ENCODE peak calls at places on chromosome 7, in six cellular contexts. L is IMR-90, J is H9, G is mesenchymal stem cell, O is neuronal stem cell, X is H1. U is an unnamed sample. For H3K27me3, the result is how much of the 10 kb centered on the place peaks cover.

GRCh38 chr7:20238754-20239324 is 21.7 kb upstream of the MACC1 start:
- DNase-seq in G (no peak), J (no peak), L (no peak), O (no peak), X (no peak), U (peak)

GRCh38 chr7:16636533-16637173 is 8.9 kb downstream of the ANKMY2 start:
- DNase-seq in J (no peak), G (peak), L (peak), O (no peak), X (no peak), U (no peak)

GRCh38 chr7:155230169-155230593 is 67.5 kb upstream of the INSIG1 start:
- DNase-seq in O (peak), G (peak), L (peak), J (peak), X (no peak), U (peak)

GRCh38 chr7:28990200-28990960 is 32.2 kb upstream of the TRIL start:
- DNase-seq in J (no peak), G (peak), L (no peak), O (no peak), X (no peak), U (peak)

GRCh38 chr7:113561446-113561845 is 357.4 kb downstream of the PPP1R3A start:
- DNase-seq in G (no peak), X (no peak), J (no peak), L (peak), O (no peak), U (peak)

GRCh38 chr7:22586101-22586805 is 86.3 kb upstream of the STEAP1B start:
- DNase-seq in G (peak), J (no peak), L (no peak), O (no peak), X (no peak), U (no peak)

GRCh38 chr7:139192014-139192706 is 38.9 kb upstream of the UBN2 start:
- DNase-seq in O (no peak), G (no peak), J (no peak), X (no peak), L (peak), U (no peak)

GRCh38 chr7:74097937-74098614 is 14.5 kb downstream of the LIMK1 start:
- DNase-seq in L (peak), J (no peak), X (no peak), O (no peak), G (peak), U (no peak)

GRCh38 chr7:137967143-137968018 is 34.5 kb downstream of the CREB3L2 start:
- DNase-seq in G (peak), O (no peak), X (no peak), L (peak), J (peak), U (peak)

GRCh38 chr7:91398341-91398740 is 134.1 kb downstream of the FZD1 start:
- DNase-seq in O (no peak), J (no peak), X (no peak), L (no peak), G (no peak), U (no peak)

GRCh38 chr7:127890726-127891125 is 140.5 kb downstream of the LRRC4 start:
- DNase-seq in X (no peak), J (no peak), G (no peak), L (no peak), O (no peak), U (no peak)

GRCh38 chr7:77697535-77697831 is 1.2 kb downstream of the RSBN1L start:
- DNase-seq in L (no peak), X (no peak), G (no peak), O (no peak), J (no peak), U (no peak)

GRCh38 chr7:77696057-77696642 is at the start of gene RSBN1L:
- DNase-seq in O (peak), J (peak), X (peak), L (peak), G (peak), U (peak)

GRCh38 chr7:77698042-77698625 is 1.9 kb downstream of the RSBN1L start:
- DNase-seq in G (no peak), O (no peak), X (no peak), J (no peak), L (no peak), U (no peak)

GRCh38 chr7:77699056-77699455 is 2.8 kb downstream of the RSBN1L start:
- DNase-seq in G (no peak), L (no peak), J (no peak), O (no peak), X (no peak), U (no peak)

DNA sequence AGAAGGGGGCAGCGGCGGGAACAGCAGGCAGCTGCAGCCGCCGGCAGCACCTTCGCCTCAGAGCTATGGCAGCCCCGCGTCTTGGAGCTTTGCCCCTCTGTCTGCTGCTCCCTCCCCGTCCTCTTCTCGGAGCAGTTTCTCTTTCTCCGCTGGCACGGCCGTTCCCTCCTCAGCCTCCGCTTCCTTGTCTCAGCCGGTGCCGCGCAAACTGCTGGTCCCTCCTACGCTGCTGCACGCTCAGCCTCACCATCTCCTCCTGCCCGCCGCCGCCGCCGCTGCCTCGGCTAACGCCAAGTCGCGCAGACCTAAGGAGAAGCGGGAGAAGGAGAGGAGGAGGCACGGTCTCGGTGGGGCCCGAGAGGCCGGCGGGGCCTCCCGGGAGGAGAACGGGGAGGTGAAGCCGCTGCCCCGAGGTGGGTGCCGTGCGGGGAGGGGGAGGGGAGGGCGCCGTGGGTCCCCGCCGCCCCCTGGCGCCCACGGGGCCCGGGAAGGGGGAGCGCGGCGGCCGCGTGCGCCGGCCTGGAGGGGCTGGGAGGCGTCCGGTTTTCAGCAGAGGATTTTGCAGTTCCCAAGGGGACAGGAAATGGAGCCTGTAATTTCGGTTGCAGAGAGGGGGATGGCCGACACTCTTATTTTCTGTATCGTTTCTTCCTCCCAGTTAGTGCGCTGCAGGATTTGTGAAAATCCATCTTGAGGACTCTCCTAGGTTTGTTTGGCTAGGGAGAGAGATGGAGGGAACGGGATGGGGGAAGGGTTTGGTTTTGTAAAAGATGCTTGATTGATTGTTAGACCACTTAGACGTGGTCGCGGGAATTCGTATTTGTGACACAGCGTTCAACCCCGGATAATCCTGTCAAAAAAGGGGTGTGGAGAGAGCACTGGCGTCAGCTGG is 630 bp downstream of the RSBN1L start:
- DNase-seq in O (peak), G (peak), X (no peak), J (peak), L (peak), U (peak)
- H3K23ac ChIP-seq in O (peak), G (peak), X (no peak), J (no peak), L (peak), U (no peak)

GRCh38 chr7:132578826-132579225 is 2.6 kb upstream of the PLXNA4 start:
- DNase-seq in X (no peak), G (no peak), L (no peak), J (no peak), O (no peak), U (no peak)
- H3K27me3 ChIP-seq in X (under half), G (half or more), L (under half), J (under half), O (under half), U (under half)

DNA sequence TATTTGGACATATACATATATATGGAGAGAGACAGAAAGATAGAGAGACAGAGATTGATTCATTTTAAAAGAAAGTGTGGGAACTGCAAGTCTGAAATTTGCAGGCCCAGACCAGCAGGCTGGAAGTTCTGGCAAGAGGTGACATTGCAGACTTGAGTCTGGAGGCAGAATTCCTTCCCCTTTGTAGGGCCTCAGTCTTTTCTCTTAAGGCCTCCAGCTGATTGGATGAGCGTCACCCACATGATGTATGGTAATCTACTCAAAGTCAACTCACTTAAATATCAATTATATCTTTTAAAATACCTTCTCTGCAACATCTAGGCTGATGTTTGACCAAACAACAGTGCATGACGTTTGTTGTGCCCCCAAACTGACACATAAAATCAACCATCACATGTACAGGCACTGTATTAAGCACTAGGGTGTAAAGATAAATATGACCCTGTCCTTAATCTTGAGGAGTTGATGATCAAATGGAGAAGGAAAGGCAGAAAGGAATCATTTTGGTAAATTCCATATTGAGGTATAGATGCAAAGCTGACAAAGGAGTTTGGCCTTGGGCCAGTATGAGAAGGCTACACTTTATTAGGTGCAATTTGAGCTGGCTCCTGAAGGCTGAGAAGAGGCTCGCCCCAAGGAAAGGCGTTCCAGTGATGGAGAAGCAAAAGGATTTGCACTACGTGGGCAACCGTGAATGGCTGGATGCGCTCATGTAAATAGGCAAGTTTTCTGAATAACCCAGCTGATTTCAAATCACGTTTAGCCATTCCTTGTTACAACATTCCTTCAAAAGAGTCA is 52.6 kb downstream of the BPGM start:
- DNase-seq in J (no peak), O (no peak), G (no peak), X (no peak), L (no peak), U (no peak)
- H3K14ac ChIP-seq in J (no peak), O (no peak), G (no peak), X (no peak), L (no peak), U (no peak)

GRCh38 chr7:44286182-44286617 is 39.2 kb downstream of the CAMK2B start:
- DNase-seq in J (peak), O (no peak), L (no peak), X (no peak), G (no peak), U (no peak)
- H3K23ac ChIP-seq in J (no peak), O (peak), L (no peak), X (no peak), G (no peak), U (no peak)

GRCh38 chr7:93392984-93393383 is 160.8 kb downstream of the VPS50 start:
- DNase-seq in O (no peak), X (no peak), G (no peak), J (no peak), L (no peak), U (no peak)

DNA sequence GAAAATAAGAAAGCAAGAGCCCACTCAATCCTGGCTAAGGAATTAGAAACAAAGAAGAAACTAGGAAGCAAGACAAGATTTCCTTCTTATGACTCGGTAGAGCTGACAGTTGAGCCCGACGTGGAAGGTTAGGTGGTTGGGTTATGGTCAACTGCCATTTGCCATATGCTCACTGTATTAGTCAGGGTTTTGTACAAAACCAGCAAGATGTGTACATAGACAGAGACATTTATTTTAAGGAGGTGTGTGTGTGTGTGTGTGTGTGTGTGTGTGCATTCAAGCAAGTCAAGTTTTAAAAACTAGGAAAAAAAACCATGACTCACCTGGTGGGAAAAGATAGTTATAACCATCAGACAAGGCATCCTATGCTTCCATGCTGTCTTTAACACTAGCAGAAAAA is 158.5 kb downstream of the VPS50 start:
- DNase-seq in G (no peak), O (no peak), X (no peak), L (no peak), J (no peak), U (no peak)
- H3K27me3 ChIP-seq in G (under half), O (under half), X (under half), L (under half), J (under half), U (under half)

DNA sequence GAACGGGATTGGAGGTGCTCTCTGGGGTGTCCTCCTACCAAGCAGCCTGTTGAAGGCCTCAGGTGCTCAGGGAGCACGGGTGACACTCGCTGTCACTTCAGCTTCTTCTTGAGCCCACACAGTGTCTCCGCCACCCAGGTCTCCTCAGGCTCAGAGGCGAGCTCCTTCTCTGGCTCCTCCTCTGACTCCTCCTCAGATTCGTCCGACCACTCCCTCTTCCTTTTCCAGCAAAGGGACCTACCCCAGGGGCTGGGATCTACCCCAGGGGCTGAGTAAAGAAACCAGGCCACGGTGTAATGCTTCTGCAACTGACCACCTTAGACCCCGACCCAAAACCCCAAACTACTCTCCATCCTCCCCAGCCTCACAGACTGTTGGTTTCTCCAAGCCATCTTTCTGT is 9.2 kb upstream of the RBAK start:
- DNase-seq in L (no peak), J (no peak), G (no peak), X (no peak), O (no peak), U (no peak)
- H3K14ac ChIP-seq in L (no peak), J (no peak), G (no peak), X (no peak), O (no peak), U (no peak)

DNA sequence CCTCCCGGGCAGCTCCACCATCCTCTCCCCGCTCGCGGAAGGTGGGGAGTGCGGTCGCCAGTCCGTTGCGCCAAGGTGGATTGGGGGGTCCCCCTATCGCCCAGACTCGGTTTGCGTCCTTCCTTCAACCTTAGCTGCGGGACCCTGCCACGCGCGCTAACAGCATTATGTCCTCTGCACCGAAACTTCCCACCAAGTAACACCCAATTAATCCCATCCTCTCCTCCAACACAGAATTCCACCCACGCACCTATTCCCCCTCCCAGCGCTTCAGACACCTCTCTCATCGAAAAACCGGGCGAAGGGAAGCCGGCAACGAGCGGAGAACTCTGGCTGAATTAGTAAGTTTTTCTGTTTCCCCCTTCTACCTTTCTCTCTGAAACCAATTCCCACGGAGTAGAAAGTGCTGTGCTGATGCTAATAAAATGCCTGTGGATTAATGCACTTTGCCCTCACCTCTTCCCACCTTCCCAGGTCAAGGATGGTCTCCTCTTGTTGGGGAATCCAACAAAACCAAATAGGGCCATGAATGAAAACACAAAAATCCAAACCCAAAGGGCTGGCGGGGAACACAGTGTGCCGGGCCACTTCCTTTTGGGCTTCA is 940 bp downstream of the HOXA3 start:
- DNase-seq in O (no peak), G (no peak), J (no peak), X (no peak), L (no peak), U (no peak)
- H3K23ac ChIP-seq in O (peak), G (no peak), J (no peak), X (no peak), L (peak), U (no peak)

DNA sequence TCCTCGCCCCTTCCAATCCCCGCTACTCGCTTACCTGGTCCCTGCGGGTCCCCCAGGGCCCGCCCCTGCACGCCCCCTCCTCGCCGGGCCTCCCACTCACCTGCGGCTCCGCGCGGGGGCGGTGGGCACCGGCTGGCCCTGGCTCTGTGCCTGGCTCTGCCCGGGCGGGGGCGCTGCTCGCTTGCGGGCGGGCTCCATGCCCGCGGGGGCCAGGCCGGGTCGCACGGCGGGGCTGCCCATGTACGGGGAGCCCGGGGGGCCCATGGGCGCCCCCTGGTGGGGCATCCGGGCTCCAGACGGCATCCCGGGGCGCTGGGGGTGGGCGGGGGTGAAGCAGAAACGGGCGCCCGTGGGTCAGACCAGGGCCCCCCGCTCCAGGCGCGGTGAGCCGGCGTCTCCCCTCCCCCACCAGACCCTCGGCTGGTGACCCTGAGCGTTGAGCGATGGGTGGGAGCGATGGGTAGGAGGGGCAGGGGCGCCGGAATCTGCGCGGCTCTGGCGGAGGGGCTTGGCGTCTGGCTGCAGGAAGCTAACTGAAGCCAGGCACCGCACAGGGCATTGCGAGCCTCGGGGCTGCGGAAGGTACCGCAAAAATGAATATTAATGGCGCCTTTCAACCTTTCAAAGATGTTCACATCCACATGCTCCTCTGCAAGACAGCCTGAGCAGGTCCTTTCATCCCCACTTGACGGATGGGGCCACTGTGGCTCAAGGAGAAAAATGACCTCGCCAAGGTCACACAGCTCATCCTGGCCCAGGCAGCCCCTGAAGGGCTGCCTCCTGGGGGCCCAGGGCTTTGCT is 2.9 kb downstream of the SMARCD3 start:
- DNase-seq in X (no peak), J (peak), O (peak), G (peak), L (no peak), U (no peak)
- H3K27me3 ChIP-seq in X (under half), J (under half), O (under half), G (under half), L (under half), U (under half)

GRCh38 chr7:104176332-104176731 is 31.5 kb downstream of the ORC5 start:
- DNase-seq in X (no peak), L (no peak), O (no peak), G (no peak), J (no peak), U (no peak)
- H3K14ac ChIP-seq in X (no peak), L (no peak), O (no peak), G (no peak), J (no peak), U (no peak)

GRCh38 chr7:1459512-1459892 is 232 bp upstream of the MICALL2 start:
- DNase-seq in G (peak), X (peak), O (peak), L (peak), J (peak), U (peak)

GRCh38 chr7:1457949-1458675 is 1.2 kb downstream of the MICALL2 start:
- DNase-seq in X (no peak), J (no peak), O (no peak), L (no peak), G (peak), U (no peak)

GRCh38 chr7:1457059-1457948 is 2.0 kb downstream of the MICALL2 start:
- DNase-seq in O (no peak), L (no peak), J (no peak), G (no peak), X (no peak), U (no peak)

GRCh38 chr7:1459930-1460756 is 873 bp upstream of the MICALL2 start:
- DNase-seq in J (peak), X (no peak), L (no peak), O (no peak), G (peak), U (no peak)

DNA sequence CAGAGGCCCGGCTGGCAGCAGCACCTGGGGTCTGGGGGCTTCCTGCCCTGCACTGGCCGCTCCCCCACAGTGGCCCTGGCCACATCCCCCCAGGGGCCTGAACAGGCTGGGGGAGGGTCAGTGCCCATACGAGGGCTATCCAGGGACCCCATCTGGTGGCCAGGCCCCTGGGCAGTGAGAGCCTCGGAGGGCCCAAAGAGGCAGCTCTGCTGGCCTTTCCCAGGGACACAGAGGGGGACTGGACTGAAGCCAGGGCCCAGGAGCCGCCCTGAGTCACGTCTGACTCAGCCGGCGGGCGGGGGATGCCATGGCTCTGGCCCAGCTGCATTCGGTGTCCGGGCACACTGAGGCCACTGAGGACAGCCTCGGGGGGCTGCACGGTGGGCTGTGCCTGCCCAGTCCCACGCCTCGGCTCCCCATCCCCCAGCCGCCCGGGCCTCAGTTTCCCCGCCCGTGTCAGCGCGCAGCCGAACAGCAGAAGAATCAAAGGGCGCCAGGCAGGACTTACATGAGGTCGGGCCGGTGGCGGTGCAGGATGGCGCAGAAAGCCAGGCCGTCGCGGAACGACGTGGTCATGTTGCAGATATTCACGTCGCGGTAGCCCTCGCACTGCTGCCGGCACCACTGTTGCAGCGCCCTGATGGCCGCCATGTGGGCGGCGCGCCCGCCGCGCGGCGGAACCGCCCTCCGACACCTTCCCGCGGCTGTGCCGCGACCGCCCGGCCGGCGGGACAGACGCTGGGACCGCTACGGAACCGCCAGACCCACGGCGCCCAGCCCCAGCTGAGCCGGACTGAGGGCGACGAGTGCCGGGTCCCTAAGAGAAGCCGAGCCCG is at the start of gene MICALL2:
- DNase-seq in G (peak), O (no peak), X (no peak), J (no peak), L (peak), U (peak)
- H3K23ac ChIP-seq in G (peak), O (peak), X (no peak), J (no peak), L (peak), U (no peak)

U was measured in trophoblast cell.